ENCODE peak calls at places on chromosomes 3 and 15, in six cellular contexts. One of them, this sample, is unnamed.

GRCh38 chr3:14429237-14429636 is 26.8 kb downstream of the SLC6A6 start:
- DNase-seq in IMR-90: peak
- DNase-seq in body of pancreas: no peak
- DNase-seq in testis: no peak
- DNase-seq in thyroid gland: no peak
- DNase-seq in A549: no peak
- DNase-seq in this sample: peak

GRCh38 chr3:195895900-195896360 is 12.4 kb downstream of the TNK2 start:
- DNase-seq in body of pancreas: peak
- DNase-seq in IMR-90: no peak
- DNase-seq in A549: peak
- DNase-seq in thyroid gland: peak
- DNase-seq in testis: peak
- DNase-seq in this sample: peak

GRCh38 chr3:33704891-33705290 is 13.2 kb downstream of the CLASP2 start:
- DNase-seq in body of pancreas: no peak
- DNase-seq in A549: no peak
- DNase-seq in thyroid gland: no peak
- DNase-seq in IMR-90: peak
- DNase-seq in testis: no peak
- DNase-seq in this sample: no peak

GRCh38 chr3:143464850-143465249 is 345.3 kb downstream of the CHST2 start:
- DNase-seq in body of pancreas: no peak
- DNase-seq in testis: no peak
- DNase-seq in thyroid gland: peak
- DNase-seq in IMR-90: peak
- DNase-seq in A549: peak
- DNase-seq in this sample: no peak

GRCh38 chr3:43879166-43879565 is 188.4 kb downstream of the ABHD5 start:
- DNase-seq in thyroid gland: peak
- DNase-seq in IMR-90: no peak
- DNase-seq in A549: peak
- DNase-seq in body of pancreas: no peak
- DNase-seq in testis: peak
- DNase-seq in this sample: no peak

GRCh38 chr3:89171681-89172080 is 64.3 kb downstream of the EPHA3 start:
- DNase-seq in testis: no peak
- DNase-seq in thyroid gland: no peak
- DNase-seq in A549: no peak
- DNase-seq in IMR-90: no peak
- DNase-seq in body of pancreas: no peak
- DNase-seq in this sample: no peak

GRCh38 chr15:63811942-63812341 is 21.8 kb downstream of the HERC1 start:
- DNase-seq in body of pancreas: no peak
- DNase-seq in A549: no peak
- DNase-seq in IMR-90: no peak
- DNase-seq in testis: no peak
- DNase-seq in thyroid gland: no peak
- DNase-seq in this sample: no peak

GRCh38 chr3:134904333-134904771 is 109.3 kb downstream of the EPHB1 start:
- DNase-seq in body of pancreas: no peak
- DNase-seq in A549: no peak
- DNase-seq in testis: no peak
- DNase-seq in thyroid gland: peak
- DNase-seq in IMR-90: no peak
- DNase-seq in this sample: no peak

GRCh38 chr15:27214032-27214431 is 243.1 kb downstream of the GABRG3 start:
- DNase-seq in body of pancreas: no peak
- DNase-seq in A549: no peak
- DNase-seq in testis: no peak
- DNase-seq in thyroid gland: no peak
- DNase-seq in IMR-90: no peak
- DNase-seq in this sample: no peak

GRCh38 chr3:16601539-16602005 is 3.7 kb downstream of the DAZL start:
- DNase-seq in body of pancreas: no peak
- DNase-seq in testis: no peak
- DNase-seq in thyroid gland: no peak
- DNase-seq in IMR-90: no peak
- DNase-seq in A549: no peak
- DNase-seq in this sample: no peak

GRCh38 chr15:61668444-61668843 is 391.8 kb downstream of the VPS13C start:
- DNase-seq in testis: no peak
- DNase-seq in IMR-90: no peak
- DNase-seq in body of pancreas: no peak
- DNase-seq in thyroid gland: no peak
- DNase-seq in A549: no peak
- DNase-seq in this sample: no peak

GRCh38 chr3:156964562-156964961 is 138.4 kb downstream of the LEKR1 start:
- DNase-seq in testis: no peak
- DNase-seq in A549: no peak
- DNase-seq in IMR-90: peak
- DNase-seq in thyroid gland: no peak
- DNase-seq in body of pancreas: no peak
- DNase-seq in this sample: no peak

GRCh38 chr3:65778966-65779365 is 259.8 kb downstream of the MAGI1 start:
- DNase-seq in A549: no peak
- DNase-seq in thyroid gland: peak
- DNase-seq in IMR-90: peak
- DNase-seq in testis: no peak
- DNase-seq in body of pancreas: no peak
- DNase-seq in this sample: no peak

DNA sequence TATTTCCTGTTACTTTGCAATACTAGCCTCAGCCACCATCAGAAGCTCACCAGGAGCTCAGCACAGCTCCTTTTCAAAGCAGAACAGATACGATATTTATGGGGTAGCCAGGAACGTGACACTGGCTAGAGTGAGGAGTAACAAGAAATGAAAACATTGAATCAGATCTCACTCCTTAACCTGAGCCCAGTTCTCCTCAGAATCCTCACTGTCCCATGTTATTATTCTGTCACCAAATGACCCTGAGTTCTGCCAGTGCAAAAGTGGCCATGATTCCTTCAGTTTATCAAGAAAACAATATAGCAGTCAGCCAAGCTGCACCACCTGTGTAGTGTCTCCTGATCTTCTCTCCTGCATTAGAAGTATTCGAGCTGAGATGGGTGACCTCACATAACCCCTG is 956.7 kb downstream of the TUSC7 start:
- DNase-seq in A549: no peak
- DNase-seq in testis: no peak
- DNase-seq in thyroid gland: no peak
- DNase-seq in IMR-90: no peak
- DNase-seq in body of pancreas: no peak
- DNase-seq in this sample: no peak
- TF ChIP-seq POLR2A in A549: no peak
- TF ChIP-seq POLR2A in testis: no peak
- TF ChIP-seq POLR2A in thyroid gland: no peak
- TF ChIP-seq POLR2A in IMR-90: no peak
- TF ChIP-seq POLR2A in body of pancreas: no peak
- TF ChIP-seq POLR2A in this sample: no peak

GRCh38 chr3:158649791-158650190 is 5.5 kb downstream of the GFM1 start:
- DNase-seq in A549: no peak
- DNase-seq in thyroid gland: no peak
- DNase-seq in IMR-90: no peak
- DNase-seq in body of pancreas: no peak
- DNase-seq in testis: no peak
- DNase-seq in this sample: no peak
- TF ChIP-seq POLR2A in A549: no peak
- TF ChIP-seq POLR2A in thyroid gland: no peak
- TF ChIP-seq POLR2A in IMR-90: no peak
- TF ChIP-seq POLR2A in body of pancreas: no peak
- TF ChIP-seq POLR2A in testis: no peak
- TF ChIP-seq POLR2A in this sample: no peak

GRCh38 chr15:100601628-100602063 is 338 bp downstream of the LINS1 start:
- DNase-seq in A549: no peak
- DNase-seq in IMR-90: no peak
- DNase-seq in thyroid gland: no peak
- DNase-seq in body of pancreas: no peak
- DNase-seq in testis: no peak
- DNase-seq in this sample: no peak
- TF ChIP-seq POLR2A in A549: no peak
- TF ChIP-seq POLR2A in IMR-90: no peak
- TF ChIP-seq POLR2A in thyroid gland: no peak
- TF ChIP-seq POLR2A in body of pancreas: no peak
- TF ChIP-seq POLR2A in testis: no peak
- TF ChIP-seq POLR2A in this sample: no peak

GRCh38 chr15:85749261-85750151 is 45.2 kb downstream of the KLHL25 start:
- DNase-seq in thyroid gland: no peak
- DNase-seq in body of pancreas: no peak
- DNase-seq in A549: no peak
- DNase-seq in testis: peak
- DNase-seq in IMR-90: peak
- DNase-seq in this sample: peak

GRCh38 chr15:85748729-85749128 is 46.0 kb downstream of the KLHL25 start:
- DNase-seq in IMR-90: no peak
- DNase-seq in testis: no peak
- DNase-seq in body of pancreas: no peak
- DNase-seq in A549: no peak
- DNase-seq in thyroid gland: no peak
- DNase-seq in this sample: no peak

GRCh38 chr15:85750807-85751730 is 43.7 kb downstream of the KLHL25 start:
- DNase-seq in body of pancreas: no peak
- DNase-seq in testis: no peak
- DNase-seq in A549: no peak
- DNase-seq in thyroid gland: peak
- DNase-seq in IMR-90: no peak
- DNase-seq in this sample: no peak

GRCh38 chr15:85751731-85752421 is 42.8 kb downstream of the KLHL25 start:
- DNase-seq in A549: no peak
- DNase-seq in IMR-90: no peak
- DNase-seq in testis: no peak
- DNase-seq in body of pancreas: peak
- DNase-seq in thyroid gland: peak
- DNase-seq in this sample: no peak

DNA sequence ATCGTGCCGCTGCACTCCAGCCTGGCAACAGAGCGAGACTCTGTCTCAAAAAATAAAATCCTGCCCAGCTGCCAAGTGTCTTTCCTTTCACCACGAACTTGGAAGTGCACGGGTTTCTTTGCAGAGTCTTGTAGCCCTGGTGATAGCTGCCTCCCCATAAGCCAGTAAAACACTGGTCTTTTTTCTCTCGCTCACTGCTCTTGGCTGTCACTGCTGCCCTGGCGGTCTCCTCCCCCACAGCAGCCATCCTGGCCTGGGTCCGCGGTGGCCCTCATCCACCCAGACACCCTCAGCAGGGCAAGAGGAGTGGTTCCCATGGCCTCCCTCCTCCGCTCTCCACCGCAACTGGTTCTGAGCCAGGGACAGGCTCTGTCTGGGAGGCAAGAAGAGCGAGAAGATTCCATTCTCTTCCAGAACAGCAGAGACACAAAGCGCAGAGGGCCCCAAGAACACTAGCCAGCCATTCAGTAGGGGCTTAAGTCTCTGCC is 44.4 kb downstream of the KLHL25 start:
- DNase-seq in testis: peak
- DNase-seq in thyroid gland: peak
- DNase-seq in IMR-90: peak
- DNase-seq in A549: no peak
- DNase-seq in body of pancreas: peak
- DNase-seq in this sample: peak
- TF ChIP-seq POLR2A in testis: no peak
- TF ChIP-seq POLR2A in thyroid gland: no peak
- TF ChIP-seq POLR2A in IMR-90: no peak
- TF ChIP-seq POLR2A in A549: no peak
- TF ChIP-seq POLR2A in body of pancreas: no peak
- TF ChIP-seq POLR2A in this sample: no peak

GRCh38 chr15:41774873-41775417 is 661 bp downstream of the MAPKBP1 start:
- DNase-seq in body of pancreas: no peak
- DNase-seq in A549: no peak
- DNase-seq in testis: no peak
- DNase-seq in IMR-90: no peak
- DNase-seq in thyroid gland: no peak
- DNase-seq in this sample: no peak

GRCh38 chr15:41773332-41773728 is 954 bp upstream of the MAPKBP1 start:
- DNase-seq in testis: no peak
- DNase-seq in body of pancreas: no peak
- DNase-seq in thyroid gland: no peak
- DNase-seq in IMR-90: no peak
- DNase-seq in A549: no peak
- DNase-seq in this sample: no peak

GRCh38 chr15:41775651-41776050 is 1.4 kb downstream of the MAPKBP1 start:
- DNase-seq in IMR-90: no peak
- DNase-seq in A549: no peak
- DNase-seq in thyroid gland: no peak
- DNase-seq in testis: peak
- DNase-seq in body of pancreas: no peak
- DNase-seq in this sample: no peak

GRCh38 chr15:41773729-41774061 is 589 bp upstream of the MAPKBP1 start:
- DNase-seq in A549: no peak
- DNase-seq in body of pancreas: no peak
- DNase-seq in thyroid gland: no peak
- DNase-seq in testis: no peak
- DNase-seq in IMR-90: no peak
- DNase-seq in this sample: no peak

DNA sequence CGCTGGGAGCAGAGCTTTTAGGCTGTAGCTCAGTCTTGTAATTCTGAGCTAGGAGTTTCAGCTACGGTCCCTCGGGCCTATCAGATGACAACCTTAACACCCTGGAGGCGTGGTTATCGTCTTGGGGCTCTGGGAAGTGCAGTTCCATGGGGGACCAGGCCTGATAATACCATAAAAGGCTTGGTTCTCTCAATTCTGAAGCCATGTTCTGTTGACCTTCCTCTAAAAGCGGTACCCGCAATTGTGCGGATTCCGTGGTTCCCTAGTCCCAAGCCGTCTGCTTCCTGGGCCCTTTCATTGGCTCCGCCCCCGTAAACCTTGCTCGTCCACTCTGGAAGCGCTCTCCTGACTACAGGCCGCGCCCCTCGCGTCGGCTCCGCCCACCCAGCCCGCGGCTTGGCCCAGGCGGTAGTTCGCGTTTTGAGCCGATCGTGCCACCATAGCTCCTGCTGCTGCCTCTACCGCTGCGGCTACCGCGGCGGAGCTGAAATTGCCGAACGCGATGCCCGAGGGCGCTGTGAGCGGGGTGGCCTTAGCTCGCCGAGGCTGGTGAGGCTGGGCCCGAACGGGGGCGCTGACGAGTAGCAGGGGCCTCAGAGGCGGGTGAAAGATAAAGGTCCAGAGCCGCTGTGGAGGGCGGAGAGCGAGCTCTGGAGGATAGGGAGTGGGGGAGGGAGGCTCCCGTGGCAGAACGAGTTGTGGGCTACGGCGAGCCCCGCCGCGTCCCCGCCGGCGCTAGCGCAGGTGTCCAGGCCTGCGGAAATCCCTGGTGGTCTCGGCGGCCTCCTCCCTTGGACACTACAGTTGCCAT is at the start of gene MAPKBP1:
- DNase-seq in A549: peak
- DNase-seq in IMR-90: peak
- DNase-seq in thyroid gland: peak
- DNase-seq in testis: peak
- DNase-seq in body of pancreas: peak
- DNase-seq in this sample: peak
- TF ChIP-seq POLR2A in A549: peak
- TF ChIP-seq POLR2A in IMR-90: peak
- TF ChIP-seq POLR2A in thyroid gland: peak
- TF ChIP-seq POLR2A in testis: no peak
- TF ChIP-seq POLR2A in body of pancreas: peak
- TF ChIP-seq POLR2A in this sample: peak

This sample was measured in gastrocnemius medialis.